ENCODE peak calls at places on chromosome 1, in seven cellular contexts. I, P, H, B, K, O and D are unnamed samples.

GRCh38 chr1:222006715-222007114 is 264.8 kb upstream of the DUSP10 start:
- DNase-seq in P (no peak), H (no peak), I (no peak), K (no peak), B (no peak), O (no peak), D (no peak)

GRCh38 chr1:54556110-54556509 is 8.1 kb downstream of the ACOT11 start:
- DNase-seq in B (no peak), O (no peak), P (no peak), K (no peak), I (no peak), H (no peak), D (no peak)

GRCh38 chr1:94646151-94646643 is 104.6 kb upstream of the F3 start:
- DNase-seq in H (no peak), I (no peak), K (no peak), O (peak; percentile 91), P (no peak), B (peak; percentile 76), D (no peak)

GRCh38 chr1:84913025-84913892 is 20.3 kb upstream of the LPAR3 start:
- DNase-seq in B (no peak), H (peak; percentile 58), K (no peak), P (no peak), I (no peak), O (no peak), D (no peak)

GRCh38 chr1:29283804-29284195 is 47.5 kb downstream of the PTPRU start:
- DNase-seq in O (no peak), K (no peak), H (no peak), B (no peak), P (no peak), I (no peak), D (peak; percentile 50)

GRCh38 chr1:53601031-53601745 is 137.8 kb downstream of the GLIS1 start:
- DNase-seq in H (no peak), I (no peak), K (no peak), P (no peak), O (no peak), B (no peak), D (no peak)

GRCh38 chr1:50633465-50633864 is 210.2 kb upstream of the DMRTA2 start:
- DNase-seq in I (no peak), O (no peak), B (no peak), P (no peak), K (no peak), H (peak; percentile 91), D (no peak)

GRCh38 chr1:210262167-210262896 is 29.7 kb downstream of the SERTAD4 start:
- DNase-seq in B (peak; percentile 78), O (no peak), P (no peak), I (no peak), K (no peak), H (no peak), D (no peak)

GRCh38 chr1:110161822-110162221 is 11.5 kb downstream of the SLC6A17 start:
- DNase-seq in H (peak; percentile 87), I (no peak), P (no peak), B (no peak), K (no peak), O (no peak), D (no peak)

GRCh38 chr1:67717876-67718275 is 32.9 kb downstream of the GADD45A start:
- DNase-seq in O (no peak), K (no peak), B (no peak), I (no peak), P (no peak), H (no peak), D (no peak)

GRCh38 chr1:203480525-203481084 is 5.0 kb downstream of the PRELP start:
- DNase-seq in P (no peak), B (peak; percentile 91), K (peak; percentile 48), O (peak; percentile 88), H (peak; percentile 4), I (no peak), D (peak; percentile 59)